ENCODE peak calls at places on chromosomes 1 and 21, in ten cellular contexts. One of them, this sample, is unnamed.

GRCh38 chr21:18959817-18960216 is 556.2 kb upstream of the TMPRSS15 start:
- DNase-seq in activated B cell treated with CpG ODN at 0.5 μM for 24 hours: no peak
- DNase-seq in AG09309: no peak
- DNase-seq in heart right ventricle: no peak
- DNase-seq in hepatocyte: no peak
- DNase-seq in B cell: no peak
- DNase-seq in cardiac muscle cell: no peak
- DNase-seq in CD8-positive, alpha-beta T cell: no peak
- DNase-seq in mesothelial cell of epicardium: no peak
- DNase-seq in glutamatergic neuron: no peak
- DNase-seq in this sample: no peak

GRCh38 chr1:46062651-46063319 is 69.6 kb downstream of the PIK3R3 start:
- DNase-seq in activated B cell treated with CpG ODN at 0.5 μM for 24 hours: no peak
- DNase-seq in AG09309: no peak
- DNase-seq in heart right ventricle: peak
- DNase-seq in hepatocyte: peak
- DNase-seq in B cell: no peak
- DNase-seq in cardiac muscle cell: no peak
- DNase-seq in CD8-positive, alpha-beta T cell: no peak
- DNase-seq in mesothelial cell of epicardium: no peak
- DNase-seq in glutamatergic neuron: no peak
- DNase-seq in this sample: peak

GRCh38 chr1:205147191-205147590 is 25.4 kb upstream of the RBBP5 start:
- DNase-seq in activated B cell treated with CpG ODN at 0.5 μM for 24 hours: no peak
- DNase-seq in AG09309: peak
- DNase-seq in heart right ventricle: no peak
- DNase-seq in hepatocyte: no peak
- DNase-seq in B cell: no peak
- DNase-seq in cardiac muscle cell: peak
- DNase-seq in CD8-positive, alpha-beta T cell: no peak
- DNase-seq in mesothelial cell of epicardium: no peak
- DNase-seq in glutamatergic neuron: no peak
- DNase-seq in this sample: no peak

GRCh38 chr1:64006276-64007051 is 197.0 kb upstream of the UBE2U start:
- DNase-seq in activated B cell treated with CpG ODN at 0.5 μM for 24 hours: no peak
- DNase-seq in AG09309: no peak
- DNase-seq in heart right ventricle: no peak
- DNase-seq in hepatocyte: peak
- DNase-seq in B cell: no peak
- DNase-seq in cardiac muscle cell: peak
- DNase-seq in CD8-positive, alpha-beta T cell: no peak
- DNase-seq in mesothelial cell of epicardium: no peak
- DNase-seq in glutamatergic neuron: no peak
- DNase-seq in this sample: no peak

GRCh38 chr1:160164121-160164520 is 12.7 kb downstream of the ATP1A4 start:
- DNase-seq in activated B cell treated with CpG ODN at 0.5 μM for 24 hours: no peak
- DNase-seq in AG09309: no peak
- DNase-seq in heart right ventricle: no peak
- DNase-seq in hepatocyte: no peak
- DNase-seq in B cell: no peak
- DNase-seq in cardiac muscle cell: no peak
- DNase-seq in CD8-positive, alpha-beta T cell: no peak
- DNase-seq in mesothelial cell of epicardium: no peak
- DNase-seq in glutamatergic neuron: no peak
- DNase-seq in this sample: no peak

GRCh38 chr1:153629343-153629665 is 1.1 kb downstream of the S100A1 start:
- DNase-seq in activated B cell treated with CpG ODN at 0.5 μM for 24 hours: no peak
- DNase-seq in AG09309: no peak
- DNase-seq in heart right ventricle: no peak
- DNase-seq in hepatocyte: no peak
- DNase-seq in B cell: no peak
- DNase-seq in cardiac muscle cell: no peak
- DNase-seq in CD8-positive, alpha-beta T cell: no peak
- DNase-seq in mesothelial cell of epicardium: no peak
- DNase-seq in glutamatergic neuron: no peak
- DNase-seq in this sample: no peak

GRCh38 chr21:26185021-26185420 is 14.5 kb upstream of the APP start:
- DNase-seq in activated B cell treated with CpG ODN at 0.5 μM for 24 hours: no peak
- DNase-seq in AG09309: no peak
- DNase-seq in heart right ventricle: no peak
- DNase-seq in hepatocyte: no peak
- DNase-seq in B cell: no peak
- DNase-seq in cardiac muscle cell: no peak
- DNase-seq in CD8-positive, alpha-beta T cell: no peak
- DNase-seq in mesothelial cell of epicardium: no peak
- DNase-seq in glutamatergic neuron: no peak
- DNase-seq in this sample: no peak

GRCh38 chr1:201456499-201457309 is 12.3 kb downstream of the PHLDA3 start:
- DNase-seq in activated B cell treated with CpG ODN at 0.5 μM for 24 hours: no peak
- DNase-seq in AG09309: peak
- DNase-seq in heart right ventricle: peak
- DNase-seq in hepatocyte: peak
- DNase-seq in B cell: no peak
- DNase-seq in cardiac muscle cell: peak
- DNase-seq in CD8-positive, alpha-beta T cell: no peak
- DNase-seq in mesothelial cell of epicardium: no peak
- DNase-seq in glutamatergic neuron: no peak
- DNase-seq in this sample: no peak

GRCh38 chr1:172946814-172947507 is 103.8 kb downstream of the TNFSF18 start:
- DNase-seq in activated B cell treated with CpG ODN at 0.5 μM for 24 hours: no peak
- DNase-seq in AG09309: no peak
- DNase-seq in heart right ventricle: no peak
- DNase-seq in hepatocyte: no peak
- DNase-seq in B cell: no peak
- DNase-seq in cardiac muscle cell: no peak
- DNase-seq in CD8-positive, alpha-beta T cell: no peak
- DNase-seq in mesothelial cell of epicardium: no peak
- DNase-seq in glutamatergic neuron: no peak
- DNase-seq in this sample: no peak

GRCh38 chr1:30375156-30375555 is 348.2 kb downstream of the MATN1 start:
- DNase-seq in activated B cell treated with CpG ODN at 0.5 μM for 24 hours: no peak
- DNase-seq in AG09309: no peak
- DNase-seq in heart right ventricle: no peak
- DNase-seq in hepatocyte: no peak
- DNase-seq in B cell: no peak
- DNase-seq in cardiac muscle cell: no peak
- DNase-seq in CD8-positive, alpha-beta T cell: no peak
- DNase-seq in mesothelial cell of epicardium: peak
- DNase-seq in glutamatergic neuron: no peak
- DNase-seq in this sample: no peak

DNA sequence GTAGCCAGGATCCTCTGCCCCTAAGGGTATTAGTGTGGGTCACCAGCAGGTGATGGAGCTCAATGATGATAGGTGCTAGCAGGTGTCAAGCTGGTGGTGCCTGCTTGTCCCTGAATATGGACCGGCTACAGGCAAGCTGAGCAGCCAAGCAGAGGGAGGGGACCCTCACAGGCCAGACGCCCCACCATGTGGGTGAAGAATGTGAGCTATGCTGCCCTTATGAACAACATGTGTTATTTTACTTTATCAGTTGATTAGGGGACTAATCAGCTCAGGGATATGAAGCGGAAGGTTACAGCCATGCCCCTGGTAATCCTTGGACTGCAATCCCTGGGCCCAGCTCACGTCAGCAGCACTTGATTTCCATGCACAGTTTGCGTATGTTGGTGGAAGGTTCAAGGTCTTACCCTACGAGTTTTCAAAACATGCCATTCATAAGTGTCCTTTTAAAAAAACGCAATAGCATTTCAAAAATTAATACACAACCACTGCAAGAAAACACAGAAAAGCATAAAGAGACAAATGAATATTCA is 106.0 kb downstream of the CDC7 start:
- DNase-seq in activated B cell treated with CpG ODN at 0.5 μM for 24 hours: no peak
- DNase-seq in AG09309: no peak
- DNase-seq in heart right ventricle: no peak
- DNase-seq in hepatocyte: no peak
- DNase-seq in B cell: no peak
- DNase-seq in cardiac muscle cell: no peak
- DNase-seq in CD8-positive, alpha-beta T cell: no peak
- DNase-seq in mesothelial cell of epicardium: no peak
- DNase-seq in glutamatergic neuron: no peak
- DNase-seq in this sample: no peak
- TF ChIP-seq CTCF in activated B cell treated with CpG ODN at 0.5 μM for 24 hours: no peak
- TF ChIP-seq CTCF in AG09309: no peak
- TF ChIP-seq CTCF in heart right ventricle: no peak
- TF ChIP-seq CTCF in hepatocyte: no peak
- TF ChIP-seq CTCF in B cell: no peak
- TF ChIP-seq CTCF in cardiac muscle cell: no peak
- TF ChIP-seq CTCF in CD8-positive, alpha-beta T cell: no peak
- TF ChIP-seq CTCF in mesothelial cell of epicardium: no peak
- TF ChIP-seq CTCF in glutamatergic neuron: no peak
- TF ChIP-seq CTCF in this sample: no peak

DNA sequence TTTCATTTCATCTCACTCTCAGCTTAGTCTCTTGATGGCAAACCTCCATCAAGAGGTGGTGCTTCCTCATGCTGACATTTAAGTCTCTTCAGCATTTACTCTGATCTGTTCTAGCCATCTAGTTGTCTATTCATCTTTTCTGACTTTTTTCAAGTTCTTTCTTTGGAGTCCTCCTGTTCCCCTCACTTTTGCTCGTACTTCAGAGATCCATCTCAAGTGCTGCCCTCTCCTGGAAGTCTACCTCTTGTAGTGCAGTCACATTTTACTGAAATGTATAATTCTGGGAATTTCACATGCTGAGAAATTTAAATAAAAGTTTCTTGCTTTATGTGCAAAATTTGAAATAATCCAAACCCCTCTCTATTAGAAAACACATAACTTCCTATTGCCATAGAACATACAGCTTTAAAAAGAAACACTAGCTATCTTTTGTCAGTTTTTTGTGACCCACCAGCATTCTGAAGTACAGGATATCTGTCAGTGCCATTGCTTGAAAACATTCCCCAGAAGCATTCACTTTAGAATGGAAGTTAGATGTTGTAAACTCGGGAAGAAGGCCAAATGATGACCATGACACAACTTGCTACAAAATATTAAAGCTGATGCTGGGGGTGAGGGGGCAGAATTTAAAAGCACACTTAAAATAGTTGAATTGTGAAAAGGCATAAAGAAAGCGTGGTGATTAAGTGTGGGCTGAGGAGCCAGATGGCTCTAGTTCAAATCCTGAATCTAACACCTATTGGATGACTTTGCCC is 21.9 kb downstream of the RLF start:
- DNase-seq in activated B cell treated with CpG ODN at 0.5 μM for 24 hours: no peak
- DNase-seq in AG09309: no peak
- DNase-seq in heart right ventricle: no peak
- DNase-seq in hepatocyte: peak
- DNase-seq in B cell: no peak
- DNase-seq in cardiac muscle cell: peak
- DNase-seq in CD8-positive, alpha-beta T cell: peak
- DNase-seq in mesothelial cell of epicardium: no peak
- DNase-seq in glutamatergic neuron: no peak
- DNase-seq in this sample: no peak
- TF ChIP-seq CTCF in activated B cell treated with CpG ODN at 0.5 μM for 24 hours: no peak
- TF ChIP-seq CTCF in AG09309: peak
- TF ChIP-seq CTCF in heart right ventricle: no peak
- TF ChIP-seq CTCF in hepatocyte: peak
- TF ChIP-seq CTCF in B cell: peak
- TF ChIP-seq CTCF in cardiac muscle cell: peak
- TF ChIP-seq CTCF in CD8-positive, alpha-beta T cell: peak
- TF ChIP-seq CTCF in mesothelial cell of epicardium: no peak
- TF ChIP-seq CTCF in glutamatergic neuron: no peak
- TF ChIP-seq CTCF in this sample: peak

DNA sequence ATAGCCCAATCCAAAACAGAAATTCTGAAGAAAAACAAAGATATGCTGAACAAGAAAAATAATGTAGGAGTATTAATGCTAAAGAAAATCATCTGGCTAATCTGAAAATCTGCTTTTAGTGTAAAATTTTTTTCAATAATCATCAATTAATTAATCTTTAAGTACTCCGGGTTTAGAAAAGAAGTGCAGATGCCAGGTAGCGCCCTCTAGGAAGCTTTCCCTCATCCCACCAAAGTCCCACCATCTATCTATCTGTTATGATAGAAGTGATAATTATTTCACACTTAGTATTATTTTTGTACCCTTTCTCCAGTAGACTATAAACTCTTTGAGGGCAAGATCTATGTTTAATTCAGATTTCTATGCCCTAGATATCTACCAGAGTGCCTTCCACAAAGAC is 240.3 kb downstream of the AKT3 start:
- DNase-seq in activated B cell treated with CpG ODN at 0.5 μM for 24 hours: no peak
- DNase-seq in AG09309: no peak
- DNase-seq in heart right ventricle: no peak
- DNase-seq in hepatocyte: no peak
- DNase-seq in B cell: no peak
- DNase-seq in cardiac muscle cell: no peak
- DNase-seq in CD8-positive, alpha-beta T cell: no peak
- DNase-seq in mesothelial cell of epicardium: no peak
- DNase-seq in glutamatergic neuron: no peak
- DNase-seq in this sample: no peak
- TF ChIP-seq CTCF in activated B cell treated with CpG ODN at 0.5 μM for 24 hours: no peak
- TF ChIP-seq CTCF in AG09309: no peak
- TF ChIP-seq CTCF in heart right ventricle: no peak
- TF ChIP-seq CTCF in hepatocyte: no peak
- TF ChIP-seq CTCF in B cell: no peak
- TF ChIP-seq CTCF in cardiac muscle cell: no peak
- TF ChIP-seq CTCF in CD8-positive, alpha-beta T cell: no peak
- TF ChIP-seq CTCF in mesothelial cell of epicardium: no peak
- TF ChIP-seq CTCF in glutamatergic neuron: no peak
- TF ChIP-seq CTCF in this sample: no peak

GRCh38 chr1:4307911-4308545 is 346.4 kb upstream of the AJAP1 start:
- DNase-seq in activated B cell treated with CpG ODN at 0.5 μM for 24 hours: no peak
- DNase-seq in AG09309: no peak
- DNase-seq in heart right ventricle: no peak
- DNase-seq in hepatocyte: no peak
- DNase-seq in B cell: peak
- DNase-seq in cardiac muscle cell: no peak
- DNase-seq in CD8-positive, alpha-beta T cell: no peak
- DNase-seq in mesothelial cell of epicardium: no peak
- DNase-seq in glutamatergic neuron: no peak
- DNase-seq in this sample: no peak
- TF ChIP-seq CTCF in activated B cell treated with CpG ODN at 0.5 μM for 24 hours: no peak
- TF ChIP-seq CTCF in AG09309: no peak
- TF ChIP-seq CTCF in heart right ventricle: no peak
- TF ChIP-seq CTCF in hepatocyte: no peak
- TF ChIP-seq CTCF in B cell: no peak
- TF ChIP-seq CTCF in cardiac muscle cell: no peak
- TF ChIP-seq CTCF in CD8-positive, alpha-beta T cell: no peak
- TF ChIP-seq CTCF in mesothelial cell of epicardium: no peak
- TF ChIP-seq CTCF in glutamatergic neuron: no peak
- TF ChIP-seq CTCF in this sample: no peak

GRCh38 chr1:36768486-36769178 is 265.7 kb downstream of the GRIK3 start:
- DNase-seq in activated B cell treated with CpG ODN at 0.5 μM for 24 hours: no peak
- DNase-seq in AG09309: no peak
- DNase-seq in heart right ventricle: no peak
- DNase-seq in hepatocyte: no peak
- DNase-seq in B cell: no peak
- DNase-seq in cardiac muscle cell: no peak
- DNase-seq in CD8-positive, alpha-beta T cell: no peak
- DNase-seq in mesothelial cell of epicardium: no peak
- DNase-seq in glutamatergic neuron: no peak
- DNase-seq in this sample: no peak
- TF ChIP-seq CTCF in activated B cell treated with CpG ODN at 0.5 μM for 24 hours: no peak
- TF ChIP-seq CTCF in AG09309: no peak
- TF ChIP-seq CTCF in heart right ventricle: no peak
- TF ChIP-seq CTCF in hepatocyte: no peak
- TF ChIP-seq CTCF in B cell: no peak
- TF ChIP-seq CTCF in cardiac muscle cell: no peak
- TF ChIP-seq CTCF in CD8-positive, alpha-beta T cell: no peak
- TF ChIP-seq CTCF in mesothelial cell of epicardium: no peak
- TF ChIP-seq CTCF in glutamatergic neuron: no peak
- TF ChIP-seq CTCF in this sample: no peak

GRCh38 chr1:11037740-11038182 is 9.3 kb downstream of the MASP2 start:
- DNase-seq in activated B cell treated with CpG ODN at 0.5 μM for 24 hours: peak
- DNase-seq in AG09309: peak
- DNase-seq in heart right ventricle: peak
- DNase-seq in hepatocyte: peak
- DNase-seq in B cell: peak
- DNase-seq in cardiac muscle cell: peak
- DNase-seq in CD8-positive, alpha-beta T cell: peak
- DNase-seq in mesothelial cell of epicardium: peak
- DNase-seq in glutamatergic neuron: peak
- DNase-seq in this sample: peak
- TF ChIP-seq CTCF in activated B cell treated with CpG ODN at 0.5 μM for 24 hours: peak
- TF ChIP-seq CTCF in AG09309: peak
- TF ChIP-seq CTCF in heart right ventricle: peak
- TF ChIP-seq CTCF in hepatocyte: peak
- TF ChIP-seq CTCF in B cell: peak
- TF ChIP-seq CTCF in cardiac muscle cell: peak
- TF ChIP-seq CTCF in CD8-positive, alpha-beta T cell: peak
- TF ChIP-seq CTCF in mesothelial cell of epicardium: peak
- TF ChIP-seq CTCF in glutamatergic neuron: peak
- TF ChIP-seq CTCF in this sample: peak

This sample was measured in GM13976.